ENCODE peak calls at places on chromosomes 6 and 20, in five cellular contexts. One of them, this sample, is unnamed. For H3K4me1, the result is how much of the 10 kb centered on the place peaks cover.

GRCh38 chr6:56808871-56809359 is 146.0 kb upstream of the BEND6 start:
- DNase-seq in GM12878: no peak
- DNase-seq in IMR-90: peak
- DNase-seq in A549: peak
- DNase-seq in SK-N-SH: no peak
- DNase-seq in this sample: no peak

GRCh38 chr6:150395388-150396009 is 26.7 kb downstream of the IYD start:
- DNase-seq in GM12878: no peak
- DNase-seq in SK-N-SH: peak
- DNase-seq in A549: peak
- DNase-seq in IMR-90: peak
- DNase-seq in this sample: peak

GRCh38 chr6:13710552-13711383 is 867 bp downstream of the RANBP9 start:
- DNase-seq in A549: no peak
- DNase-seq in IMR-90: no peak
- DNase-seq in SK-N-SH: peak
- DNase-seq in GM12878: no peak
- DNase-seq in this sample: peak

GRCh38 chr6:30493643-30494250 is 4.4 kb downstream of the HLA-E start:
- DNase-seq in SK-N-SH: no peak
- DNase-seq in IMR-90: no peak
- DNase-seq in A549: no peak
- DNase-seq in GM12878: no peak
- DNase-seq in this sample: no peak

GRCh38 chr6:130432838-130433237 is 67.0 kb downstream of the TMEM200A start:
- DNase-seq in GM12878: no peak
- DNase-seq in SK-N-SH: no peak
- DNase-seq in A549: no peak
- DNase-seq in IMR-90: no peak
- DNase-seq in this sample: no peak

GRCh38 chr6:7624781-7625710 is 35.0 kb downstream of the SNRNP48 start:
- DNase-seq in A549: no peak
- DNase-seq in SK-N-SH: no peak
- DNase-seq in GM12878: no peak
- DNase-seq in IMR-90: no peak
- DNase-seq in this sample: no peak

GRCh38 chr6:139342957-139343750 is 31.3 kb downstream of the CITED2 start:
- DNase-seq in SK-N-SH: no peak
- DNase-seq in A549: no peak
- DNase-seq in IMR-90: no peak
- DNase-seq in GM12878: no peak
- DNase-seq in this sample: no peak

GRCh38 chr6:35736293-35736894 is 438 bp upstream of the ARMC12 start:
- DNase-seq in IMR-90: peak
- DNase-seq in GM12878: no peak
- DNase-seq in A549: peak
- DNase-seq in SK-N-SH: peak
- DNase-seq in this sample: peak

GRCh38 chr20:64080013-64080812 is at the start of gene OPRL1:
- DNase-seq in A549: no peak
- DNase-seq in SK-N-SH: no peak
- DNase-seq in GM12878: no peak
- DNase-seq in IMR-90: no peak
- DNase-seq in this sample: no peak

GRCh38 chr6:133888931-133889556 is at the start of gene TCF21:
- DNase-seq in SK-N-SH: no peak
- DNase-seq in A549: no peak
- DNase-seq in GM12878: no peak
- DNase-seq in IMR-90: peak
- DNase-seq in this sample: no peak
- TF ChIP-seq RCOR1 in SK-N-SH: no peak
- TF ChIP-seq RCOR1 in A549: no peak
- TF ChIP-seq RCOR1 in GM12878: no peak
- TF ChIP-seq RCOR1 in IMR-90: no peak
- TF ChIP-seq RCOR1 in this sample: no peak

GRCh38 chr6:93013054-93013453 is 406.3 kb downstream of the EPHA7 start:
- DNase-seq in SK-N-SH: no peak
- DNase-seq in A549: no peak
- DNase-seq in GM12878: no peak
- DNase-seq in IMR-90: no peak
- DNase-seq in this sample: no peak

GRCh38 chr6:93017626-93018025 is 401.7 kb downstream of the EPHA7 start:
- DNase-seq in IMR-90: no peak
- DNase-seq in GM12878: no peak
- DNase-seq in SK-N-SH: no peak
- DNase-seq in A549: no peak
- DNase-seq in this sample: no peak

GRCh38 chr6:93021235-93021909 is 398.0 kb downstream of the EPHA7 start:
- DNase-seq in A549: no peak
- DNase-seq in GM12878: no peak
- DNase-seq in SK-N-SH: no peak
- DNase-seq in IMR-90: no peak
- DNase-seq in this sample: no peak

DNA sequence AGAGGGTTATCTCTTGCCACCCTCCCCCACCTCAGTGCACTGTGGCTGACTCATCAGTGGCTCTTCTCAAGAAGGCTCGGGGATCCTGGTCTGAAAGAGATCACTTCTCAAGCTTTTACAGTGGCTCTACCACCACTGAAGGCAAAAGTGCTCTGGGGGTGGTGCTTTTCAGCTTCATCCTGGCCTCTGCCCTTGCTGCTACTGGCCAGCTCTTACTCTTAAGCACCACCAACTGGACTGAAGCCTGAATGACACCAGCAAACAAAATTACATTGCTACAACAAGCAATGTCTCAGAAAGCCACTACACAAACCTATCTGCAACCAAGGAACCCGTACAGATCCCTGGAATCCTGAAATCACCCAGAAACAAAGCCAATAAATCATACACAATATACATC is 402.1 kb downstream of the EPHA7 start:
- DNase-seq in SK-N-SH: no peak
- DNase-seq in A549: no peak
- DNase-seq in IMR-90: no peak
- DNase-seq in GM12878: no peak
- DNase-seq in this sample: no peak
- H3K4me1 ChIP-seq in SK-N-SH: under half
- H3K4me1 ChIP-seq in A549: under half
- H3K4me1 ChIP-seq in IMR-90: under half
- H3K4me1 ChIP-seq in GM12878: under half
- H3K4me1 ChIP-seq in this sample: under half

GRCh38 chr20:11008444-11008843 is 334.6 kb upstream of the JAG1 start:
- DNase-seq in GM12878: no peak
- DNase-seq in IMR-90: no peak
- DNase-seq in A549: no peak
- DNase-seq in SK-N-SH: no peak
- DNase-seq in this sample: no peak
- TF ChIP-seq RCOR1 in GM12878: no peak
- TF ChIP-seq RCOR1 in IMR-90: no peak
- TF ChIP-seq RCOR1 in A549: no peak
- TF ChIP-seq RCOR1 in SK-N-SH: no peak
- TF ChIP-seq RCOR1 in this sample: no peak

DNA sequence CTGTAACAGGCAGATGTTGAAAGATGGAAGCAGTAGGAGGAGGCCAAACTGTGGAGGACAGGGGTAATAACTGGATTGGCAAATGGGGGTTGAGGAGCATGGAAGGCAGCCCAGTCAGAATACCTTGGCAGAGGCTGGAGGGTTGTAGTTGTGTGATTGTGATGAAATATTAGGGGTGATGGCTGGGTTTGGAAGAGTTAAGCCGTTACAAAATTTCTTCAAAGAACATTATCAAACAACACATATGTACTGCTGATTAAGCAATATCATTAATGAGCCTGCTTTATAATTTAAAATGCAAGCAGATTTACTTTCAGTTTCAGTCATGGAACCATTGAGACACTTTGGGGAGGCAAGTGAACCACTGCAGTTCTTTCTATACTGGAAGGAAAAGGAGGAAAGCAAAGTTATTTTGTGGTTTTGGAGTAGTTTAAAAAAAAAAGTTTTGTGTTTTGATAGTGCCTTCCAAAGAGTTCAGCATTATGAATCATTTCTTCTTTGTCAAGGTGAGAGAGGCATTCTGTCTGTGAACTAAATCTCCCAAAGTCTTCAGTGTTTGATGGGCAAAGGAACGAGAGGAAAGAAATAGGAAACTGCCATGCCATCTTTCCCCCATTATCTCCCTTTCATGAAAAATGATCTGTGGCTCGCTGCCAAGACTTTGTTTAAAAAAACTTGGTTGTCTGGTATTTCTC is 20.7 kb downstream of the FOXO3 start:
- DNase-seq in GM12878: no peak
- DNase-seq in SK-N-SH: peak
- DNase-seq in IMR-90: peak
- DNase-seq in A549: no peak
- DNase-seq in this sample: no peak
- H3K4me1 ChIP-seq in GM12878: under half
- H3K4me1 ChIP-seq in SK-N-SH: half or more
- H3K4me1 ChIP-seq in IMR-90: under half
- H3K4me1 ChIP-seq in A549: under half
- H3K4me1 ChIP-seq in this sample: under half

GRCh38 chr6:27214126-27214601 is 33.3 kb upstream of the PRSS16 start:
- DNase-seq in IMR-90: no peak
- DNase-seq in GM12878: no peak
- DNase-seq in SK-N-SH: no peak
- DNase-seq in A549: no peak
- DNase-seq in this sample: no peak
- TF ChIP-seq RCOR1 in IMR-90: no peak
- TF ChIP-seq RCOR1 in GM12878: no peak
- TF ChIP-seq RCOR1 in SK-N-SH: no peak
- TF ChIP-seq RCOR1 in A549: no peak
- TF ChIP-seq RCOR1 in this sample: no peak

GRCh38 chr6:124970243-124970642 is 8.0 kb downstream of the RNF217 start:
- DNase-seq in A549: no peak
- DNase-seq in GM12878: no peak
- DNase-seq in SK-N-SH: no peak
- DNase-seq in IMR-90: peak
- DNase-seq in this sample: no peak

GRCh38 chr6:124964764-124965105 is 2.5 kb downstream of the RNF217 start:
- DNase-seq in A549: no peak
- DNase-seq in SK-N-SH: no peak
- DNase-seq in GM12878: no peak
- DNase-seq in IMR-90: no peak
- DNase-seq in this sample: no peak

GRCh38 chr6:124970763-124971162 is 8.5 kb downstream of the RNF217 start:
- DNase-seq in GM12878: no peak
- DNase-seq in IMR-90: no peak
- DNase-seq in SK-N-SH: no peak
- DNase-seq in A549: no peak
- DNase-seq in this sample: no peak

GRCh38 chr6:124967444-124967843 is 5.2 kb downstream of the RNF217 start:
- DNase-seq in A549: no peak
- DNase-seq in GM12878: no peak
- DNase-seq in IMR-90: peak
- DNase-seq in SK-N-SH: no peak
- DNase-seq in this sample: peak

DNA sequence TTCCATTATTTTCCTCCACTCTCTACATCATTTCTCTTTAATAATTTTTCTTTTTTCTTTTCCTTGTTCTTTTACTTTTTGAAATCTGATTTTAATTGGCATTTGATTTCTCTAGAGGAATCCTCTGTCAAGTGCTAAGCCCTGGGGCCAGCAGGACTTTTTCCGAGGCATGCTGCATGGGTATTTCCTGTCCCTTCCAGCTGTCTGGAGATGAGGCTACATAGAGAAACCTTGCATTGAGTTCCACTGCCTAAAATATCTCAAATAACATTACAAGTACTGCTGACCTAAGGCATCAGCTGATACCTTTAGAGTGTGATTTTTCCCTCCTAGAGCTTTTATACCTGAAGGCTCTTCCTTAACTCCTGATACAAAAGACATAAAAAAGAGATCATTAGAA is 6.2 kb downstream of the RNF217 start:
- DNase-seq in IMR-90: peak
- DNase-seq in SK-N-SH: no peak
- DNase-seq in A549: no peak
- DNase-seq in GM12878: no peak
- DNase-seq in this sample: no peak
- H3K4me1 ChIP-seq in IMR-90: under half
- H3K4me1 ChIP-seq in SK-N-SH: under half
- H3K4me1 ChIP-seq in A549: under half
- H3K4me1 ChIP-seq in GM12878: under half
- H3K4me1 ChIP-seq in this sample: under half

DNA sequence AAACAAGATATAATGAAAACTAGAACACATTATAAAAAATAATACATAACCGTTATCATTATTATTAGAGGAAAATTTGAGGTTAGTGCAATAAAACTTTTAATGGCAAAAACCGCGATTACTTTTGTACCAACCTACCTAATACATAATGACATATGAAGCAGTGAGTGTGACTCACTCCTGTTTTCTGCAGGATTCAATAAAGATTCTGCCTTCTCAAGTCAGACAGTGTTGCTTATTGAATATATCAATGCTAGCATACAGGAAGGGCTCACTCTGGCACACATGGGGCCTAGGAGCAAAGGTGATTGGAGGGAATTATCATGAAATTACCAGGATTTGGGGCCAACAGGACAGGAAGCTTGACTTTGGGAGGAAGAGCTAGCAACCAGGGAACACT is 230.8 kb upstream of the CEP162 start:
- DNase-seq in IMR-90: no peak
- DNase-seq in GM12878: no peak
- DNase-seq in SK-N-SH: no peak
- DNase-seq in A549: no peak
- DNase-seq in this sample: no peak
- TF ChIP-seq RCOR1 in IMR-90: no peak
- TF ChIP-seq RCOR1 in GM12878: no peak
- TF ChIP-seq RCOR1 in SK-N-SH: no peak
- TF ChIP-seq RCOR1 in A549: no peak
- TF ChIP-seq RCOR1 in this sample: no peak